ENCODE peak calls at places on chromosomes 1 and 21, in six cellular contexts. U, R, M, O, T and Z are unnamed samples.

GRCh38 chr1:47436304-47436978 is 1.4 kb upstream of the FOXD2 start:
- DNase-seq in U (peak; percentile 65), O (peak; percentile 90), R (peak; percentile 71), T (peak; percentile 69), M (peak; percentile 90), Z (peak; percentile 54)

GRCh38 chr1:99544328-99544727 is 101.6 kb upstream of the PALMD start:
- DNase-seq in R (no peak), U (peak; percentile 79), M (no peak), O (no peak), T (peak; percentile 9), Z (peak; percentile 50)

GRCh38 chr1:52834798-52835197 is 7.8 kb upstream of the ZYG11A start:
- DNase-seq in U (no peak), O (no peak), T (no peak), R (no peak), M (no peak), Z (no peak)

GRCh38 chr1:212825798-212826452 is 21.5 kb downstream of the SPATA45 start:
- DNase-seq in T (peak; percentile 43), R (no peak), O (peak; percentile 47), U (no peak), M (no peak), Z (no peak)

GRCh38 chr1:94974824-94975223 is 47.9 kb upstream of the CNN3 start:
- DNase-seq in O (no peak), U (peak; percentile 94), T (peak; percentile 54), R (no peak), M (no peak), Z (peak; percentile 94)

GRCh38 chr1:107140703-107141490 is at the start of gene NTNG1:
- DNase-seq in M (peak; percentile 69), T (peak; percentile 24), R (peak; percentile 15), O (peak; percentile 45), U (no peak), Z (no peak)

GRCh38 chr1:198676253-198676652 is 37.4 kb downstream of the PTPRC start:
- DNase-seq in O (no peak), R (no peak), T (no peak), M (no peak), U (no peak), Z (peak; percentile 34)

GRCh38 chr1:17915511-17916205 is 160.5 kb downstream of the ACTL8 start:
- DNase-seq in O (peak; percentile 10), M (no peak), R (no peak), U (no peak), T (no peak), Z (no peak)

GRCh38 chr1:47437518-47438320 is at the start of gene FOXD2:
- DNase-seq in T (peak; percentile 79), M (peak; percentile 99), U (peak; percentile 66), O (peak; percentile 89), R (peak; percentile 88), Z (peak; percentile 74)

GRCh38 chr21:42080788-42081083 is 9.6 kb downstream of the UMODL1 start:
- DNase-seq in R (no peak), U (peak; percentile 89), M (no peak), O (no peak), T (peak; percentile 50), Z (peak; percentile 94)

GRCh38 chr1:56617141-56617540 is 28.0 kb upstream of the PRKAA2 start:
- DNase-seq in M (no peak), U (peak; percentile 79), O (no peak), R (peak; percentile 11), T (no peak), Z (peak; percentile 61)

GRCh38 chr1:162233937-162234336 is 142.7 kb downstream of the SPATA46 start:
- DNase-seq in R (no peak), T (no peak), M (no peak), O (no peak), U (no peak), Z (no peak)

GRCh38 chr1:162233066-162233465 is 143.6 kb downstream of the SPATA46 start:
- DNase-seq in M (no peak), T (no peak), U (no peak), R (no peak), O (no peak), Z (no peak)

GRCh38 chr1:162230096-162230495 is 146.6 kb downstream of the SPATA46 start:
- DNase-seq in R (no peak), M (peak; percentile 59), U (no peak), T (no peak), O (peak; percentile 85), Z (no peak)

GRCh38 chr1:162230517-162230916 is 146.1 kb downstream of the SPATA46 start:
- DNase-seq in M (no peak), R (no peak), U (no peak), T (no peak), O (no peak), Z (no peak)

GRCh38 chr1:162232034-162232433 is 144.6 kb downstream of the SPATA46 start:
- DNase-seq in U (no peak), M (no peak), O (no peak), T (no peak), R (no peak), Z (no peak)
- H4K91ac ChIP-seq in U (no peak overlapping the region), M (no peak overlapping the region), O (no peak overlapping the region), T (no peak overlapping the region), R (no peak overlapping the region), Z (no peak overlapping the region)

GRCh38 chr1:9135145-9135836 is 6.4 kb upstream of the GPR157 start:
- DNase-seq in O (no peak), T (peak; percentile 6), R (no peak), U (no peak), M (no peak), Z (no peak)

GRCh38 chr1:9129391-9130041 is 614 bp upstream of the GPR157 start:
- DNase-seq in T (peak; percentile 87), R (peak; percentile 86), U (no peak), M (peak; percentile 98), O (peak; percentile 94), Z (peak; percentile 66)

GRCh38 chr1:9136925-9137324 is 8.0 kb upstream of the GPR157 start:
- DNase-seq in M (no peak), R (no peak), T (no peak), O (no peak), U (no peak), Z (no peak)

GRCh38 chr1:9128520-9129371 is at the start of gene GPR157:
- DNase-seq in U (peak; percentile 61), O (peak; percentile 90), T (peak; percentile 78), R (peak; percentile 83), M (peak; percentile 89), Z (peak; percentile 74)

GRCh38 chr1:9133870-9134269 is 5.0 kb upstream of the GPR157 start:
- DNase-seq in O (no peak), T (no peak), U (no peak), R (no peak), M (no peak), Z (no peak)
- H4K91ac ChIP-seq in O (no peak overlapping the region), T (no peak overlapping the region), U (no peak overlapping the region), R (no peak overlapping the region), M (no peak overlapping the region), Z (no peak overlapping the region)

GRCh38 chr1:177469519-177469918 is 298.8 kb downstream of the BRINP2 start:
- DNase-seq in U (no peak), R (no peak), M (no peak), O (no peak), T (no peak), Z (no peak)
- H4K91ac ChIP-seq in U (no peak overlapping the region), R (no peak overlapping the region), M (no peak overlapping the region), O (no peak overlapping the region), T (no peak overlapping the region), Z (no peak overlapping the region)

GRCh38 chr1:174408142-174408541 is 39.6 kb upstream of the GPR52 start:
- DNase-seq in T (no peak), U (peak; percentile 19), O (no peak), R (no peak), M (no peak), Z (peak; percentile 12)
- H4K91ac ChIP-seq in T (no peak overlapping the region), U (no peak overlapping the region), O (no peak overlapping the region), R (no peak overlapping the region), M (no peak overlapping the region), Z (no peak overlapping the region)

GRCh38 chr1:16026723-16027484 is 5.1 kb downstream of the CLCNKA start:
- DNase-seq in M (peak; percentile 97), O (peak; percentile 98), R (peak; percentile 87), U (no peak), T (no peak), Z (no peak)
- H4K91ac ChIP-seq in M (no peak overlapping the region), O (no peak overlapping the region), R (no peak overlapping the region), U (no peak overlapping the region), T (no peak overlapping the region), Z (no peak overlapping the region)

DNA sequence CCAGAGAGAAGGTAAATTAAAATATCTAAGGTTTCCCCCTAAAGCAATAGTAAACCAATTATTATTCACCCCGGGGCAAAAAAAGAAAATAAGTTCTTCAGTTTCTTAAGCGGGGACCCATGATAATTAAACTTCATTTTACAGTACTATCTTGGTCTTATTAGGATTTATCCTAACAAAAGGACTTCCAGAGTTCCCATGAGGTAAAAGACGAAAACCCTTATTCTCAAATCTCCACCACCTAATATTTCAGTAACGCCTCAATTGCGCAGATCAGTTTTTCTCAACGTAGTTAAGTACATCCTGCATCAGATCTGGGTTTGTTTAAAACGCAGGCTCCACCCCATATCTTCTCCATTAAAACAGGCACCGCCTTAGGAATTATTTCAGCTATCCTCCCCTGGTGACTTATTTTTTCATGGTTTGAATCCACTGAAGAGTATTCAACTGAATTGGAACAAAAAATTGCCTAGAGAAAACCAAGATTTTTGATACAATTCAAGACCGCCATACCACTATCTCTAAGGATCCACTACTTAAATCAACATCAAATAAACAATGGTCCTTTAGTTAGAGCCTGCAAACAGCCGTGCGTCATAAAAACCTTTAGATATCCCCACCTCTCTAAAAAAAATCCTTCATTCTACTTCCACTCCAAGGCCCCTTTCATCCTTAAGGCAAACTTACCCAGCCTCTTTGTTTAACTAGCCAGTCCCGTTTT is 1.7 kb downstream of the MCL1 start:
- DNase-seq in O (no peak), T (peak; percentile 45), U (peak; percentile 43), R (no peak), M (no peak), Z (peak; percentile 55)
- H4K91ac ChIP-seq in O (no peak overlapping the region), T (no peak overlapping the region), U (no peak overlapping the region), R (no peak overlapping the region), M (no peak overlapping the region), Z (no peak overlapping the region)

GRCh38 chr1:221625026-221625425 is 116.9 kb downstream of the DUSP10 start:
- DNase-seq in R (no peak), M (no peak), U (no peak), O (no peak), T (no peak), Z (no peak)

GRCh38 chr1:221621683-221622082 is 120.2 kb downstream of the DUSP10 start:
- DNase-seq in O (no peak), R (no peak), T (no peak), M (no peak), U (no peak), Z (no peak)

GRCh38 chr1:221620437-221621384 is 121.2 kb downstream of the DUSP10 start:
- DNase-seq in T (no peak), R (no peak), O (no peak), M (no peak), U (peak; percentile 23), Z (no peak)

GRCh38 chr1:221622389-221622788 is 119.5 kb downstream of the DUSP10 start:
- DNase-seq in U (no peak), T (no peak), O (no peak), M (no peak), R (no peak), Z (no peak)
- H4K91ac ChIP-seq in U (no peak overlapping the region), T (no peak overlapping the region), O (no peak overlapping the region), M (no peak overlapping the region), R (no peak overlapping the region), Z (no peak overlapping the region)